ENCODE peak calls at places on chromosome 6, in seven cellular contexts. O, S, N, B, L, J and F are unnamed samples.

GRCh38 chr6:37283786-37284185 is 25.8 kb upstream of the TMEM217 start:
- DNase-seq in L (no peak), O (no peak), N (no peak), J (no peak), B (no peak), S (no peak), F (no peak)

GRCh38 chr6:139161817-139162284 is 27.0 kb downstream of the HECA start:
- DNase-seq in S (no peak), B (no peak), L (no peak), J (no peak), N (no peak), O (no peak), F (no peak)

GRCh38 chr6:51913265-51913664 is 174.1 kb downstream of the PKHD1 start:
- DNase-seq in B (no peak), L (no peak), S (no peak), N (no peak), J (no peak), O (no peak), F (no peak)

GRCh38 chr6:97677626-97678025 is 394.6 kb upstream of the MMS22L start:
- DNase-seq in B (no peak), S (no peak), L (no peak), J (no peak), O (no peak), N (no peak), F (no peak)

GRCh38 chr6:16683524-16684194 is 77.6 kb downstream of the ATXN1 start:
- DNase-seq in O (peak), N (peak), B (no peak), L (peak), J (peak), S (peak), F (peak)

GRCh38 chr6:160156842-160157241 is 35.2 kb downstream of the SLC22A1 start:
- DNase-seq in J (no peak), S (no peak), L (no peak), N (no peak), O (no peak), B (no peak), F (no peak)

GRCh38 chr6:130412556-130413290 is 46.9 kb downstream of the TMEM200A start:
- DNase-seq in S (peak), O (no peak), J (no peak), L (no peak), N (no peak), B (no peak), F (peak)

GRCh38 chr6:123926000-123926399 is 122.3 kb downstream of the NKAIN2 start:
- DNase-seq in B (no peak), N (no peak), S (no peak), J (no peak), L (peak), O (no peak), F (no peak)

GRCh38 chr6:35426074-35426473 is 26.1 kb upstream of the FANCE start:
- DNase-seq in J (no peak), B (no peak), S (no peak), O (no peak), L (no peak), N (no peak), F (no peak)

GRCh38 chr6:169839493-169839892 is 88.1 kb downstream of the ERMARD start:
- DNase-seq in B (no peak), L (no peak), N (no peak), S (no peak), J (no peak), O (peak), F (no peak)

GRCh38 chr6:30352550-30352949 is 7.6 kb downstream of the RPP21 start:
- DNase-seq in B (no peak), J (no peak), N (no peak), L (no peak), S (no peak), O (no peak), F (no peak)

GRCh38 chr6:15218401-15218800 is 27.5 kb upstream of the JARID2 start:
- DNase-seq in O (no peak), N (no peak), B (no peak), S (no peak), L (no peak), J (no peak), F (no peak)

GRCh38 chr6:102950967-102951366 is 1557.5 kb downstream of the GRIK2 start:
- DNase-seq in L (no peak), B (no peak), S (no peak), J (no peak), N (no peak), O (no peak), F (no peak)

GRCh38 chr6:81838031-81838430 is 85.5 kb upstream of the TENT5A start:
- DNase-seq in J (peak), S (no peak), L (peak), N (no peak), B (no peak), O (no peak), F (peak)

GRCh38 chr6:14272111-14273085 is 154.8 kb downstream of the CD83 start:
- DNase-seq in B (no peak), O (no peak), S (no peak), L (peak), N (no peak), J (peak), F (no peak)

GRCh38 chr6:56346958-56347357 is 99.6 kb upstream of the COL21A1 start:
- DNase-seq in J (no peak), L (no peak), S (no peak), N (no peak), B (no peak), O (no peak), F (no peak)

GRCh38 chr6:16302721-16303552 is 64.5 kb downstream of the GMPR start:
- DNase-seq in B (no peak), S (no peak), J (no peak), O (no peak), N (no peak), L (no peak), F (no peak)

GRCh38 chr6:81589465-81590313 is 162.8 kb downstream of the TENT5A start:
- DNase-seq in N (peak), O (no peak), J (no peak), L (no peak), S (no peak), B (no peak), F (no peak)

GRCh38 chr6:62286470-62286843 is 432 bp upstream of the KHDRBS2 start:
- DNase-seq in N (no peak), J (no peak), L (no peak), S (no peak), B (no peak), O (no peak), F (no peak)

GRCh38 chr6:117373211-117373813 is 52.4 kb downstream of the ROS1 start:
- DNase-seq in J (no peak), O (no peak), S (no peak), N (no peak), L (no peak), B (no peak), F (no peak)

GRCh38 chr6:112691289-112691688 is 344.2 kb downstream of the RFPL4B start:
- DNase-seq in B (no peak), J (peak), L (no peak), S (peak), O (no peak), N (peak), F (peak)

GRCh38 chr6:12196326-12196936 is 93.7 kb upstream of the EDN1 start:
- DNase-seq in J (no peak), L (peak), O (no peak), B (no peak), S (peak), N (no peak), F (peak)

GRCh38 chr6:136323431-136324112 is 33.9 kb upstream of the BCLAF1 start:
- DNase-seq in B (no peak), N (no peak), O (no peak), L (no peak), J (no peak), S (no peak), F (peak)

GRCh38 chr6:139325003-139325600 is 33.3 kb upstream of the TXLNB start:
- DNase-seq in N (no peak), B (no peak), S (no peak), L (no peak), J (no peak), O (no peak), F (no peak)

GRCh38 chr6:43969158-43969981 is 157.9 kb downstream of the MRPL14 start:
- DNase-seq in B (no peak), L (no peak), N (no peak), S (no peak), J (no peak), O (no peak), F (no peak)

GRCh38 chr6:41177287-41177686 is 14.4 kb upstream of the TREM2 start:
- DNase-seq in B (no peak), N (no peak), O (no peak), L (no peak), S (no peak), J (no peak), F (no peak)

GRCh38 chr6:89200706-89201215 is 16.4 kb downstream of the GABRR1 start:
- DNase-seq in S (no peak), O (no peak), L (no peak), J (no peak), B (no peak), N (no peak), F (no peak)

GRCh38 chr6:109167557-109167956 is 72.2 kb downstream of the CEP57L1 start:
- DNase-seq in B (no peak), O (no peak), S (no peak), J (no peak), L (no peak), N (no peak), F (no peak)

GRCh38 chr6:118971682-118972081 is 36.7 kb upstream of the MCM9 start:
- DNase-seq in B (no peak), S (no peak), L (no peak), O (no peak), N (no peak), J (no peak), F (no peak)

GRCh38 chr6:111993342-111993741 is 60.6 kb upstream of the CCN6 start:
- DNase-seq in O (no peak), B (no peak), L (no peak), J (no peak), N (no peak), S (no peak), F (no peak)

GRCh38 chr6:159974932-159975331 is 6.0 kb downstream of the IGF2R start:
- DNase-seq in S (no peak), N (no peak), B (peak), J (no peak), L (no peak), O (no peak), F (no peak)

GRCh38 chr6:129472239-129472638 is 237.7 kb downstream of the ARHGAP18 start:
- DNase-seq in N (no peak), O (no peak), J (no peak), L (no peak), S (no peak), B (no peak), F (no peak)

GRCh38 chr6:157912326-157912725 is 69.3 kb upstream of the SYNJ2 start:
- DNase-seq in L (peak), O (no peak), N (no peak), J (no peak), B (no peak), S (peak), F (peak)

GRCh38 chr6:34143884-34144580 is 1.9 kb downstream of the GRM4 start:
- DNase-seq in O (no peak), J (peak), B (peak), S (no peak), N (peak), L (no peak), F (no peak)

GRCh38 chr6:149897855-149898744 is at the start of gene RAET1E:
- DNase-seq in L (no peak), S (no peak), O (no peak), J (no peak), N (no peak), B (no peak), F (no peak)

GRCh38 chr6:138944412-138944811 is 43.6 kb downstream of the REPS1 start:
- DNase-seq in B (no peak), S (peak), L (peak), O (no peak), N (no peak), J (peak), F (peak)

GRCh38 chr6:53869964-53870363 is 75.2 kb downstream of the LRRC1 start:
- DNase-seq in J (no peak), N (no peak), O (no peak), B (no peak), S (no peak), L (no peak), F (peak)

GRCh38 chr6:20056350-20056992 is 155.8 kb downstream of the MBOAT1 start:
- DNase-seq in B (no peak), N (no peak), S (peak), O (no peak), J (peak), L (peak), F (peak)

GRCh38 chr6:28634758-28635546 is 109.3 kb downstream of the GPX5 start:
- DNase-seq in S (no peak), J (peak), O (no peak), B (no peak), N (peak), L (no peak), F (no peak)

GRCh38 chr6:105137388-105137787 is 42.4 kb downstream of the POPDC3 start:
- DNase-seq in B (no peak), J (no peak), N (peak), L (no peak), O (no peak), S (no peak), F (peak)
- TF ChIP-seq CTCF in B (no peak), J (no peak), N (no peak), L (no peak), O (no peak), S (no peak), F (no peak)

GRCh38 chr6:151804585-151805285 is 2.7 kb upstream of the ESR1 start:
- DNase-seq in O (no peak), N (no peak), B (no peak), J (no peak), L (no peak), S (no peak), F (no peak)

GRCh38 chr6:151807513-151808330 is at the start of gene ESR1:
- DNase-seq in S (peak), J (no peak), L (no peak), B (peak), O (no peak), N (no peak), F (no peak)

GRCh38 chr6:151805286-151805840 is 2.1 kb upstream of the ESR1 start:
- DNase-seq in B (no peak), J (no peak), O (no peak), N (no peak), L (no peak), S (peak), F (no peak)

GRCh38 chr6:151808331-151809241 is 1.1 kb downstream of the ESR1 start:
- DNase-seq in B (no peak), O (no peak), N (no peak), J (no peak), L (no peak), S (no peak), F (no peak)

GRCh38 chr6:151806757-151807512 is 547 bp upstream of the ESR1 start:
- DNase-seq in J (no peak), O (no peak), B (no peak), N (no peak), L (no peak), S (no peak), F (no peak)
- H3K4me3 ChIP-seq in J (no peak), O (no peak), B (peak), N (no peak), L (no peak), S (no peak), F (no peak)

GRCh38 chr6:24672573-24673182 is 5.8 kb downstream of the ACOT13 start:
- DNase-seq in N (no peak), O (no peak), L (no peak), B (no peak), J (no peak), S (no peak), F (no peak)
- TF ChIP-seq CTCF in N (no peak), O (no peak), L (no peak), B (no peak), J (no peak), S (no peak), F (no peak)

GRCh38 chr6:38701551-38701950 is 1.4 kb downstream of the GLO1 start:
- DNase-seq in B (no peak), S (no peak), L (no peak), J (no peak), O (no peak), N (no peak), F (no peak)
- H3K4me3 ChIP-seq in B (peak), S (no peak), L (no peak), J (no peak), O (no peak), N (peak), F (no peak)

DNA sequence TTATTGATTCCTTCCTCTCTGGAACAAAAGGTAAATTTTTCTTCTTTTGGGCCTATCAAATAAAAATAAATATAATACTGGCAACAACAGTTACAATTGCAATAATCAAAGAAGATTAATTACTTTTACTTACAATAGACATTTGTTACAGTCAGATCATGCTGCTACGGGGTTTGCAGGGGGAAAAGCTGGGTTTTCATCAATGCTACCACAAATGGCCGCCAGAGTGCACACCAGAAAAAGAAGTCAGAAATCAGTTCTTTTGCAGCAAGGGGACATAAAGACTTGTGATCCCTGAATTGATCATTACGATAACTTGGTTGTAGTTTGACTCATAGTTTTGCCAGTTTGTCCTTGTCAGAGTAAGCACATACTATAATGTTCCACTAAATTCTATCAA is 714.5 kb upstream of the EYS start:
- DNase-seq in N (peak), J (peak), O (no peak), B (no peak), S (no peak), L (no peak), F (no peak)
- TF ChIP-seq CTCF in N (peak), J (no peak), O (no peak), B (no peak), S (no peak), L (peak), F (no peak)

GRCh38 chr6:84269947-84270733 is 42.7 kb upstream of the CEP162 start:
- DNase-seq in L (no peak), O (no peak), N (no peak), S (no peak), J (no peak), B (no peak), F (no peak)
- H3K4me3 ChIP-seq in L (no peak), O (no peak), N (no peak), S (no peak), J (no peak), B (no peak), F (no peak)

DNA sequence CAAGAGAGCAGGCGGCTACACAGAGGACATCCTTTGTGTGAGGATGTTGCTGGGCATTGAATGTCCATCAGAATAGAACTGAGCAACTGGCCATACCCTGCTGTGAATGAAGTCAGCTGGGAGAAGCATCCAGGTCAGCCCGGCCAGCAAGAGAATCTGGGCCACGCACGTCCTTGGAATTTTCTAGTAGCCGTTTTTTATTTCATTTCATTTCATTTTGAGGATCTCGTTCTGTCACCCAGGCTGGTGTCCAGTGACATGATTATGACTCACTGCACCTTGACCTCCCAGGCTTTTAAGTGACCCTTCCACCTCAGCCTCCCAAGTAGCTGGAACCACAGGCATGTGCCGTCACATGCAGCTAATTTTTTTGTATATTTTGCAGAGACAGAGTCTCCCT is 97.9 kb downstream of the SSR1 start:
- DNase-seq in O (no peak), B (no peak), S (peak), N (no peak), J (no peak), L (no peak), F (peak)
- TF ChIP-seq CTCF in O (no peak), B (no peak), S (no peak), N (no peak), J (no peak), L (no peak), F (no peak)